ENCODE peak calls at places on chromosomes 1 and 21, in four cellular contexts. O, B, V and Z are unnamed samples. For H3K27me3, the result is how much of the 10 kb centered on the place peaks cover.

GRCh38 chr1:59696421-59697115 is 118.2 kb upstream of the HOOK1 start:
- DNase-seq in B (no peak), V (no peak), O (no peak), Z (no peak)

GRCh38 chr1:33042836-33043235 is 6.2 kb upstream of the AK2 start:
- DNase-seq in O (no peak), B (no peak), V (no peak), Z (no peak)

GRCh38 chr21:35974801-35975200 is 85.5 kb downstream of the SETD4 start:
- DNase-seq in B (peak), O (no peak), V (peak), Z (no peak)

GRCh38 chr1:83766182-83766825 is 232.6 kb downstream of the TTLL7 start:
- DNase-seq in B (no peak), O (no peak), V (no peak), Z (no peak)

GRCh38 chr1:3170566-3171453 is 101.8 kb downstream of the PRDM16 start:
- DNase-seq in B (no peak), O (no peak), V (peak), Z (no peak)

GRCh38 chr1:89112871-89113613 is 12.9 kb downstream of the GBP2 start:
- DNase-seq in V (no peak), O (no peak), B (no peak), Z (no peak)

GRCh38 chr1:218298398-218298797 is 13.3 kb downstream of the RRP15 start:
- DNase-seq in O (no peak), B (no peak), V (no peak), Z (no peak)

GRCh38 chr1:199447906-199448305 is 579.6 kb upstream of the NR5A2 start:
- DNase-seq in O (no peak), B (no peak), V (peak), Z (no peak)

GRCh38 chr1:198627436-198628063 is 11.3 kb upstream of the PTPRC start:
- DNase-seq in V (no peak), O (no peak), B (no peak), Z (no peak)

GRCh38 chr1:8510041-8510823 is 192.3 kb downstream of the SLC45A1 start:
- DNase-seq in B (no peak), O (no peak), V (peak), Z (no peak)

GRCh38 chr1:224116131-224116530 is 2.2 kb downstream of the FBXO28 start:
- DNase-seq in B (peak), V (peak), O (peak), Z (no peak)

GRCh38 chr1:219582310-219582709 is 30.6 kb downstream of the ZC3H11B start:
- DNase-seq in B (no peak), O (no peak), V (peak), Z (no peak)

GRCh38 chr1:21491483-21492170 is 17.6 kb upstream of the ALPL start:
- DNase-seq in O (no peak), B (no peak), V (peak), Z (no peak)

GRCh38 chr21:36908260-36908908 is 58.1 kb downstream of the HLCS start:
- DNase-seq in O (no peak), V (peak), B (no peak), Z (no peak)

GRCh38 chr1:147719029-147719703 is 41.2 kb downstream of the GJA5 start:
- DNase-seq in B (no peak), V (no peak), O (no peak), Z (no peak)

GRCh38 chr21:38377165-38378093 is 120.6 kb downstream of the KCNJ15 start:
- DNase-seq in B (no peak), O (no peak), V (no peak), Z (no peak)

GRCh38 chr1:19354531-19354981 is 42.4 kb downstream of the SLC66A1 start:
- DNase-seq in B (no peak), V (no peak), O (no peak), Z (no peak)

GRCh38 chr1:147560756-147561472 is 19.6 kb downstream of the BCL9 start:
- DNase-seq in V (no peak), B (no peak), O (no peak), Z (no peak)

GRCh38 chr1:3061981-3062615 is 6.9 kb upstream of the PRDM16 start:
- DNase-seq in O (no peak), V (no peak), B (no peak), Z (no peak)

GRCh38 chr1:64312431-64312830 is 109.0 kb downstream of the UBE2U start:
- DNase-seq in V (no peak), O (no peak), B (no peak), Z (no peak)

GRCh38 chr1:231419738-231420298 is 2.3 kb downstream of the EGLN1 start:
- DNase-seq in O (no peak), V (peak), B (no peak), Z (no peak)

GRCh38 chr1:93670141-93670540 is 11.5 kb downstream of the BCAR3 start:
- DNase-seq in B (peak), O (no peak), V (peak), Z (no peak)

GRCh38 chr1:36486436-36487335 is 4.0 kb upstream of the CSF3R start:
- DNase-seq in B (no peak), V (peak), O (no peak), Z (no peak)

GRCh38 chr1:43841511-43841910 is 92.1 kb upstream of the ARTN start:
- DNase-seq in B (no peak), V (no peak), O (no peak), Z (no peak)

GRCh38 chr1:172883844-172884243 is 166.9 kb downstream of the TNFSF18 start:
- DNase-seq in O (no peak), V (no peak), B (no peak), Z (no peak)

GRCh38 chr1:209926045-209926444 is 12.0 kb upstream of the SYT14 start:
- DNase-seq in B (no peak), O (no peak), V (peak), Z (no peak)

GRCh38 chr1:35426097-35426586 is 131.1 kb downstream of the KIAA0319L start:
- DNase-seq in O (no peak), V (no peak), B (no peak), Z (no peak)

GRCh38 chr1:11350265-11350664 is 77.3 kb downstream of the UBIAD1 start:
- DNase-seq in V (no peak), B (no peak), O (no peak), Z (no peak)
- H3K27me3 ChIP-seq in V (under half), B (under half), O (under half), Z (under half)

DNA sequence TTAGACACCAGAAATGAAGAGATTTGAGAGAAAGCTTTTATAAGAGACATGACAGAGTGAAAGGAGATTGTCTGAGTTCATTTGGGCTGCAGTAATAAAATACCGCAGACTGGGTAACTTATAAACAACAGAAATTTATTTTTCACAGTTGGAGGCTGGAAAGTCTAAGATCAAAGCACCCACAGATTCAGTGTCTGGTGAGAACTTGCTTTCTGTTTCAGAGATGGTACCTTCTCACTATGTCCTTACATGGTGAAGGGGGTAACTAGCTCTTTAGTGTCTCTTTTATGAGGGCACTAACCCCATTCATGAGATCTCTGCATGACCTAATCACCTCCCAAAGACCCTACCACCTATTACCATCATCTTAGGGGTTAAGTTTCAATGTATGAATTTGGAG is 30.9 kb upstream of the FCRL4 start:
- DNase-seq in B (no peak), O (no peak), V (no peak), Z (no peak)
- H3K27me3 ChIP-seq in B (under half), O (under half), V (under half), Z (under half)

GRCh38 chr1:18313523-18313922 is 167.2 kb upstream of the KLHDC7A start:
- DNase-seq in V (no peak), B (no peak), O (no peak), Z (no peak)

GRCh38 chr1:18312961-18313360 is 167.8 kb upstream of the KLHDC7A start:
- DNase-seq in B (no peak), O (no peak), V (no peak), Z (no peak)

GRCh38 chr1:18305182-18305795 is 175.4 kb upstream of the KLHDC7A start:
- DNase-seq in V (no peak), B (no peak), O (no peak), Z (no peak)

GRCh38 chr1:18307329-18307898 is 173.3 kb upstream of the KLHDC7A start:
- DNase-seq in V (no peak), O (no peak), B (no peak), Z (no peak)

DNA sequence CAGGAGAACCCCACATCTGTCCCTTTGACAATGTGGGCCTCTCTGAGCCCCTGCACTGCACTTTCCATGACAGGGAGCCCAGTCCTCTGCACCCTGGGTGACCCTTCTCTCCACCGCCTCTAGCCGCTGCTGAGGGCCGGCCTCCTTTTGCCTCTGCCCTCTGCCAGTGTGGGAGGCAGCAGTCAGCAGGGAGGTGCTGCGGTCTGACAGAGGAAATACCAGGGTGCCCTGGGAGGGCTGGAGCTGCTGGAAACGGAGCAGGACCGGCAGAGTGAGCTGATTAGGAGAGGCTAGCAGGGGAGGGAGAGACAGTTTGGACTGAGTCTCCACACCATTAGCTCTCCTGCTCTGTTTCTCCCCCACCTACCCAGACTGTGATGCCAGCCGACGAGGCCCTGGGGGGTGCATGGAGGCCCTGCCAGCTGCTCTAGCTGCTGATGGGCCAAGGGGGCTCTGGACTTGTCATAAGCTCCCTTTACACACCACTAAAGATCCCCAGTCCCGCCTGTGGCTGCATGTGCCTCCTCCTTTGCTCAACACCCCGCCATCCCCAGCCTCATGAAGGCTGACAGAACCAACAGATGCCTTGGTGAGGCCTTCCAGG is 171.1 kb upstream of the KLHDC7A start:
- DNase-seq in O (no peak), B (no peak), V (peak), Z (no peak)
- H3K27me3 ChIP-seq in O (under half), B (under half), V (under half), Z (under half)

GRCh38 chr1:157218671-157219070 is 80.5 kb upstream of the ETV3 start:
- DNase-seq in V (no peak), O (no peak), B (no peak), Z (no peak)
- H3K27me3 ChIP-seq in V (under half), O (under half), B (half or more), Z (under half)

GRCh38 chr1:30839827-30840359 is 68.7 kb downstream of the SDC3 start:
- DNase-seq in V (no peak), B (no peak), O (no peak), Z (no peak)
- H3K27me3 ChIP-seq in V (under half), B (under half), O (under half), Z (under half)

GRCh38 chr1:151837197-151837596 is 2.4 kb downstream of the C2CD4D start:
- DNase-seq in B (no peak), O (no peak), V (no peak), Z (no peak)

GRCh38 chr1:151840421-151840820 is 801 bp upstream of the C2CD4D start:
- DNase-seq in B (no peak), O (no peak), V (no peak), Z (no peak)

GRCh38 chr1:151837841-151838490 is 1.7 kb downstream of the C2CD4D start:
- DNase-seq in B (no peak), O (no peak), V (peak), Z (no peak)

GRCh38 chr1:151839457-151840409 is at the start of gene C2CD4D:
- DNase-seq in V (peak), O (no peak), B (peak), Z (no peak)

DNA sequence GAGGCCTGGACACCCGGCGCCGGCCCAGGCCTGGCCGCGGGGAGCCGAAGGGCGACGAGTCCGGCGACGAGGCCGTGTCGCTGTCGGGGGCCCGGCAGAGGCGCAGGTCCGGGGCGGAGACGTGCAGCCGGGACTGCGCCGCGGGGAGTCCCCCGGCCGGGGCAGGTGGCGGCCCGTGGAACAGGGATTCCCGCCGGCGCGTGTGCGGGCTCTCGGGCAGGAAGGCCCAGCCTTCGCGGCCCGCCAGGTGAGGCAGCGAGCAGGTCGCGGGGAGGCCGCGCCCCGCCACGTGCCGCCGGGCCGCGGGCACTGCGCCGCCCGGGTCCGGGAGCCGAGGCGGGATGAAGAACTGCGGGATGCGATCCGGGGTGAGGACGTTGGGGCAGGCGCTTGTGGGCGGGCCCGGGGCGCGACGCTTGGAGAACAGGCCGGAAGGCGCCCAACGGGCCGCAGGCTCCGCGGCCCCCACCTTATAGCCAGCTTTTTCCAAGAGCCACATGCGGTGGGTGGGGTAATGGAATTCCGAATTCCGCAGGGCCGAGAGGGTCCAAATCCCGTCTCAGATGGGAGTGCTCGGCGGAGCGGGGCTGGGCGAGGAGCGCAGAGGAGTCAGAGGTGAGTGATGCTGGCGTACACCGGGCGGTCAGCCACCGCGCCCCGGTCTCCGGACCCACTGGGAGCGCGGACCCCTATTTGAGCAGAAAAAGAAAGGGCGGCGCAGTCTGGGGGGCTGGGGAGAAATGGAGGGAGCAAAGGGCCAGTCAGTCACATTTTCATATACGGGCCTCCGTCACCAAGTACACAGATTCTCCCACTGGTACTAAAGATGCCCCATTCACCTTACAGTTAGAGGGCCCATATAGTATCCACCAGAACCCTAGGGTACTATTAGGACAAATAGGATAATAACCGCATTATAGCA is 868 bp downstream of the C2CD4D start:
- DNase-seq in B (no peak), O (no peak), V (no peak), Z (no peak)
- H3K27me3 ChIP-seq in B (under half), O (under half), V (half or more), Z (under half)

DNA sequence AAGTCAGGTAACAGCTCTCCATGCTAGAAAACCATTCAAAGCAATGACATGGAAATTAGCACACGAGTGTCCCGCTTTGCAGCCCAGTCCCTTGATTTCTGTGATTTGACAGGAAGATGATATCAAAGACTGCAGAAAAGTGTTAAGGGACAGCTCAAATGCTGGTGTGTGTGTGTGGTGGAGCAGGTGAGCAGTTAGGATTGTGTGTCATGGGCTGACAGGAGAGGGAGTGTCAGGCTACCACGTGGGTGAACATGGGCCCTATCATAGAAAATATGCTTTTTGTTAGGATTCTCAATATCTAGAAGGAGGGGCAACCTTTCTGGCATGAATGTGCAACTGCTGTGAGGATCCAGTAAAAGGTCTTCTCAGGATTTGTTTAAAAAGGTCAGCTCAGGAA is 397.7 kb downstream of the PTBP2 start:
- DNase-seq in V (no peak), O (no peak), B (no peak), Z (no peak)
- H3K27me3 ChIP-seq in V (under half), O (under half), B (under half), Z (under half)

DNA sequence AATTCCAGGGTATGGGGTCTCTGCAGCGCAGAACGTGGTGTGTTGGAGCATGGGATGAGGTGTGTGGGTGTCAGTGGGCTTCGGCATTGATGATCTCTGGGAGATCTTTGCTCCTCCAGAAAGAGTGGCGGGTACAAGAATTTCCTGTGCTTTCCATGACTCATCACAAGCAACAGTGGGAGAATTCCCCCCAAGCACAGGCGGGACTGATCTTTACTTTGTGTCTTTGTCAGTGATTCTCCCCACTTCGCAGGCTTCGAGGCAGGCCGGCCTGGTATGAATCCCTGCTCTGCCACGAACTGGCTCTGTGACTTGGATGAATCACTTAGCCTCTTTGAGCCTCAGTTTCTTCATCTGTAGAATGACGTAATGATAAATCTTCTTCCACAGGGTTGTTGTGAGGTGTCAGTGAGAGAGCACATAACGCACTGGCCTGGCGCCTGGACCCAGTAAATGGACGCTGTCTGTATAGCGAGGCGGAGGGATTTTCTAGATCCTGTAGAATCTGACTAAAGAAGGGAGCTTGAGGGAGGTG is 2.0 kb downstream of the OPRD1 start:
- DNase-seq in B (no peak), V (no peak), O (no peak), Z (no peak)
- H3K27me3 ChIP-seq in B (under half), V (under half), O (under half), Z (under half)

DNA sequence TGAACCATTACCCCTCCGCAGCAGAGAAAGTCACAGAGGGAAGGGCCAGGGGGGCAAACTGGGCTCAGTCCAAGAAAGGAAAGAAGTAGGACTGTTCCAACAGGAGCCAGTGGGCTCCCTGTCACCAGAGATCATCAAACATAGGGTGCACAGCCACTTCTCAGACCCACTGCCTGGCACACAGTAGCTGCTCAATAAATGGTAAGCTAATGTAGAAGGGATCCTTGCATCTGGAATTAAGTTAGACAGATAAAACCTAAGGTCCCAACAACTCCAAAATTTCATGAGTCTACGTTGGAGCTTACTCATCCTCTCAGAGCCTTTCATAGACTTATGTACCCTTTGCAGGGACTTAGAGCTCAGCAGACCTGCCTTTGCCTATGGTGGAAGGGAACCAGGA is 3.5 kb downstream of the BLACAT1 start:
- DNase-seq in O (no peak), V (no peak), B (no peak), Z (no peak)
- H3K27me3 ChIP-seq in O (under half), V (under half), B (under half), Z (under half)